ENCODE peak calls at places on chromosomes 7 and 10, in nine cellular contexts. S is iPS DF 19.7; H is cardiac fibroblast; R is H54; P is H7; A is substantia nigra; X is D341Med; Z is activated CD4-positive, alpha-beta T cell treated with anti-CD3 and anti-CD28 coated beads, Interleukin-2, amount 50 U/mL, for 48 hours; N is uterus. O is an unnamed sample.

GRCh38 chr7:155743197-155743596 is 69.1 kb downstream of the SHH start:
- DNase-seq in S (no peak), A (no peak), R (no peak), P (no peak), Z (no peak), X (no peak), N (no peak), H (no peak), O (no peak)

GRCh38 chr7:105098863-105099515 is 85.0 kb downstream of the KMT2E start:
- DNase-seq in X (no peak), N (no peak), H (peak), R (no peak), A (no peak), P (no peak), S (no peak), Z (no peak), O (peak)

GRCh38 chr7:155017834-155018233 is 14.9 kb upstream of the PAXIP1 start:
- DNase-seq in X (no peak), A (no peak), R (no peak), S (no peak), P (no peak), N (no peak), Z (no peak), H (no peak), O (no peak)

GRCh38 chr7:99791667-99792356 is 7.8 kb upstream of the CYP3A4 start:
- DNase-seq in X (no peak), R (no peak), H (no peak), N (no peak), P (no peak), Z (no peak), S (no peak), A (no peak), O (no peak)

GRCh38 chr10:46525177-46525823 is 31.2 kb downstream of the GPRIN2 start:
- DNase-seq in R (peak), A (no peak), Z (no peak), N (no peak), X (no peak), S (no peak), H (peak), P (no peak), O (peak)

GRCh38 chr7:127799535-127800305 is 147.7 kb downstream of the SND1 start:
- DNase-seq in Z (no peak), S (no peak), H (no peak), N (no peak), R (no peak), P (no peak), A (no peak), X (no peak), O (no peak)

GRCh38 chr10:71268751-71269150 is 50.3 kb upstream of the SLC29A3 start:
- DNase-seq in H (no peak), S (no peak), X (no peak), P (no peak), Z (no peak), N (no peak), R (no peak), A (peak), O (no peak)

GRCh38 chr10:32489935-32490334 is 44.0 kb downstream of the CCDC7 start:
- DNase-seq in S (no peak), X (no peak), Z (no peak), A (no peak), R (no peak), N (no peak), H (no peak), P (no peak), O (no peak)

GRCh38 chr7:158280467-158281154 is 307.0 kb downstream of the PTPRN2 start:
- DNase-seq in H (no peak), P (peak), Z (no peak), S (no peak), X (peak), N (no peak), R (no peak), A (no peak), O (no peak)

GRCh38 chr10:66980276-66980675 is 54.4 kb downstream of the LRRTM3 start:
- DNase-seq in X (no peak), R (no peak), A (no peak), N (no peak), S (no peak), Z (no peak), H (no peak), P (no peak), O (no peak)

GRCh38 chr10:680146-680545 is 9.3 kb downstream of the DIP2C start:
- DNase-seq in R (no peak), P (no peak), Z (no peak), H (no peak), N (no peak), X (peak), S (no peak), A (no peak), O (no peak)

GRCh38 chr10:92291610-92291859 is 568 bp downstream of the MARCHF5 start:
- DNase-seq in X (no peak), A (no peak), S (no peak), R (peak), H (no peak), N (no peak), P (no peak), Z (no peak), O (no peak)

GRCh38 chr7:134474902-134475301 is 16.0 kb upstream of the AKR1B1 start:
- DNase-seq in X (no peak), S (no peak), N (no peak), R (no peak), Z (no peak), P (no peak), H (no peak), A (no peak), O (no peak)

GRCh38 chr7:21616796-21617436 is 74.1 kb downstream of the DNAH11 start:
- DNase-seq in S (no peak), R (peak), X (no peak), P (no peak), Z (no peak), H (peak), N (no peak), A (no peak), O (peak)

GRCh38 chr10:82319046-82319445 is 444.1 kb downstream of the NRG3 start:
- DNase-seq in H (no peak), N (no peak), A (no peak), R (no peak), P (no peak), X (no peak), Z (no peak), S (no peak), O (no peak)

GRCh38 chr7:134449596-134450194 is 9.2 kb downstream of the AKR1B1 start:
- DNase-seq in H (peak), Z (no peak), A (no peak), P (no peak), X (no peak), R (no peak), N (no peak), S (no peak), O (peak)

GRCh38 chr7:42192851-42193456 is 44.1 kb downstream of the GLI3 start:
- DNase-seq in X (no peak), H (peak), N (no peak), R (no peak), P (no peak), A (no peak), S (no peak), Z (no peak), O (no peak)

GRCh38 chr10:69443354-69443753 is 7.9 kb upstream of the TSPAN15 start:
- DNase-seq in H (no peak), S (no peak), Z (no peak), X (no peak), N (no peak), P (no peak), A (no peak), R (no peak), O (no peak)

GRCh38 chr10:62924344-62924748 is 108.2 kb upstream of the EGR2 start:
- DNase-seq in X (peak), N (no peak), A (no peak), S (peak), R (no peak), H (no peak), Z (no peak), P (peak), O (no peak)

GRCh38 chr10:116521424-116522305 is 24.1 kb upstream of the PNLIP start:
- DNase-seq in P (peak), S (no peak), A (no peak), H (peak), X (peak), R (no peak), N (no peak), Z (peak), O (peak)

GRCh38 chr10:50990568-50991495 is 83.5 kb upstream of the PRKG1 start:
- DNase-seq in X (peak), N (peak), H (peak), S (no peak), Z (no peak), A (no peak), P (peak), R (no peak), O (peak)

GRCh38 chr10:14431868-14432267 is 101.1 kb upstream of the FRMD4A start:
- DNase-seq in N (no peak), R (no peak), P (no peak), A (no peak), H (no peak), Z (no peak), S (no peak), X (no peak), O (no peak)

O was measured in PC-9.